ENCODE peak calls at places on chromosomes 13 and 19, in five cellular contexts. F is choroid plexus epithelial cell; I is foreskin fibroblast; B is AG04450; U is stimulated activated naive B cell treated with anti-CD40 and anti-IgM and Interleukin-4, amounts not matched to agents 10 μg/mL and 1 μg/mL and 100 μg/mL, for 72 hours. J is an unnamed sample.

GRCh38 chr13:51420681-51421476 is 32.0 kb downstream of the INTS6 start:
- DNase-seq in U (no peak), B (no peak), I (no peak), F (no peak), J (no peak)

GRCh38 chr19:49637865-49638350 is 2.0 kb downstream of the RRAS start:
- DNase-seq in U (no peak), F (peak), I (peak), B (no peak), J (peak)

GRCh38 chr13:53198017-53198416 is 169.4 kb downstream of the OLFM4 start:
- DNase-seq in F (no peak), B (no peak), I (no peak), U (no peak), J (no peak)

GRCh38 chr13:97257800-97258799 is 36.0 kb downstream of the MBNL2 start:
- DNase-seq in U (no peak), F (peak), I (peak), B (no peak), J (no peak)

GRCh38 chr19:23758187-23759074 is at the start of gene ZNF681:
- DNase-seq in B (peak), U (peak), I (peak), F (peak), J (peak)

GRCh38 chr19:48258350-48258749 is 2.6 kb upstream of the CARD8 start:
- DNase-seq in B (no peak), U (no peak), I (peak), F (no peak), J (no peak)

GRCh38 chr19:40321566-40322270 is 26.5 kb downstream of the C19orf47 start:
- DNase-seq in B (no peak), I (no peak), F (no peak), U (no peak), J (no peak)

GRCh38 chr19:6450166-6450565 is 9.4 kb downstream of the SLC25A23 start:
- DNase-seq in U (no peak), I (no peak), B (no peak), F (no peak), J (no peak)

GRCh38 chr13:89763011-89763410 is 1584.5 kb upstream of the MIR17HG start:
- DNase-seq in U (no peak), I (no peak), B (no peak), F (peak), J (no peak)

GRCh38 chr19:49786432-49786831 is 19.6 kb downstream of the AP2A1 start:
- DNase-seq in B (no peak), F (no peak), I (peak), U (no peak), J (no peak)

GRCh38 chr19:55683449-55684261 is 8.6 kb downstream of the EPN1 start:
- DNase-seq in B (no peak), U (no peak), I (no peak), F (no peak), J (no peak)

J was measured in skeletal muscle cell.